ENCODE peak calls at places on chromosomes 3 and 15, in four cellular contexts. P is NCI-H774, O is iris pigment epithelial cell, N is NCI-H345. X is an unnamed sample.

GRCh38 chr15:84967380-84967779 is 14.3 kb upstream of the PDE8A start:
- DNase-seq in N (no peak), P (no peak), O (no peak), X (no peak)

GRCh38 chr15:62928242-62928995 is 114.1 kb upstream of the TPM1 start:
- DNase-seq in P (no peak), N (no peak), O (peak), X (no peak)

GRCh38 chr3:97910931-97911351 is 61.3 kb downstream of the RIOX2 start:
- DNase-seq in O (peak), P (no peak), N (no peak), X (no peak)

GRCh38 chr3:133568294-133569014 is 5.0 kb upstream of the CDV3 start:
- DNase-seq in P (no peak), O (peak), N (no peak), X (no peak)

GRCh38 chr3:150377601-150378466 is 30.3 kb upstream of the TSC22D2 start:
- DNase-seq in N (no peak), O (no peak), P (no peak), X (no peak)

GRCh38 chr15:72784233-72784876 is 797 bp upstream of the ADPGK start:
- DNase-seq in O (peak), P (peak), N (peak), X (peak)

GRCh38 chr3:79038057-79038456 is 729.7 kb downstream of the ROBO1 start:
- DNase-seq in O (no peak), P (no peak), N (no peak), X (no peak)

GRCh38 chr3:178767558-178767957 is 231.3 kb downstream of the KCNMB2 start:
- DNase-seq in O (no peak), N (no peak), P (no peak), X (no peak)

GRCh38 chr3:158573714-158574113 is 2.7 kb downstream of the MLF1 start:
- DNase-seq in N (no peak), O (peak), P (no peak), X (peak)

GRCh38 chr15:72315706-72316370 is 4.1 kb downstream of the CELF6 start:
- DNase-seq in P (no peak), O (no peak), N (peak), X (peak)

GRCh38 chr15:38174691-38175090 is 77.9 kb upstream of the SPRED1 start:
- DNase-seq in N (no peak), O (no peak), P (no peak), X (no peak)

GRCh38 chr3:169846458-169847193 is 23.1 kb downstream of the LRRC31 start:
- DNase-seq in P (no peak), N (no peak), O (peak), X (no peak)

GRCh38 chr3:43872301-43872700 is 181.6 kb downstream of the ABHD5 start:
- DNase-seq in O (peak), P (no peak), N (no peak), X (no peak)